ENCODE peak calls at places on chromosomes 5 and 9, in five cellular contexts. One of them, this sample, is unnamed.

GRCh38 chr5:175797521-175798038 is 73.8 kb upstream of the CPLX2 start:
- DNase-seq in GM12878: no peak
- DNase-seq in K562: no peak
- DNase-seq in HCT116: no peak
- DNase-seq in HepG2: peak
- DNase-seq in this sample: no peak

GRCh38 chr9:107274953-107275422 is 8.1 kb upstream of the RAD23B start:
- DNase-seq in HepG2: peak
- DNase-seq in HCT116: peak
- DNase-seq in K562: no peak
- DNase-seq in GM12878: no peak
- DNase-seq in this sample: peak

GRCh38 chr5:9596833-9597232 is 33.3 kb downstream of the TAS2R1 start:
- DNase-seq in K562: no peak
- DNase-seq in HepG2: no peak
- DNase-seq in HCT116: no peak
- DNase-seq in GM12878: no peak
- DNase-seq in this sample: no peak

GRCh38 chr5:175902013-175902412 is 30.6 kb downstream of the CPLX2 start:
- DNase-seq in HCT116: no peak
- DNase-seq in HepG2: no peak
- DNase-seq in K562: no peak
- DNase-seq in GM12878: no peak
- DNase-seq in this sample: no peak

GRCh38 chr5:132451387-132451786 is 39.2 kb downstream of the IRF1 start:
- DNase-seq in K562: no peak
- DNase-seq in HepG2: no peak
- DNase-seq in GM12878: no peak
- DNase-seq in HCT116: no peak
- DNase-seq in this sample: no peak

GRCh38 chr5:73230264-73231244 is 57.6 kb downstream of the TMEM174 start:
- DNase-seq in HepG2: no peak
- DNase-seq in HCT116: no peak
- DNase-seq in GM12878: no peak
- DNase-seq in K562: no peak
- DNase-seq in this sample: no peak

GRCh38 chr9:123073441-123073840 is 40.0 kb downstream of the GPR21 start:
- DNase-seq in K562: no peak
- DNase-seq in HCT116: no peak
- DNase-seq in HepG2: no peak
- DNase-seq in GM12878: no peak
- DNase-seq in this sample: no peak

GRCh38 chr9:106726070-106726815 is 136.7 kb upstream of the ZNF462 start:
- DNase-seq in K562: no peak
- DNase-seq in HepG2: no peak
- DNase-seq in GM12878: no peak
- DNase-seq in HCT116: no peak
- DNase-seq in this sample: no peak

GRCh38 chr9:70950270-70950669 is 171.2 kb downstream of the TRPM3 start:
- DNase-seq in HCT116: no peak
- DNase-seq in HepG2: no peak
- DNase-seq in GM12878: no peak
- DNase-seq in K562: no peak
- DNase-seq in this sample: no peak

GRCh38 chr9:37961346-37961745 is 57.4 kb upstream of the SLC25A51 start:
- DNase-seq in K562: no peak
- DNase-seq in HCT116: no peak
- DNase-seq in GM12878: no peak
- DNase-seq in HepG2: no peak
- DNase-seq in this sample: no peak

GRCh38 chr9:37005517-37006140 is 28.4 kb downstream of the PAX5 start:
- DNase-seq in GM12878: no peak
- DNase-seq in K562: no peak
- DNase-seq in HCT116: no peak
- DNase-seq in HepG2: no peak
- DNase-seq in this sample: no peak

GRCh38 chr5:83172655-83173054 is 95.3 kb downstream of the XRCC4 start:
- DNase-seq in K562: no peak
- DNase-seq in GM12878: no peak
- DNase-seq in HCT116: no peak
- DNase-seq in HepG2: no peak
- DNase-seq in this sample: no peak

GRCh38 chr9:105344283-105344682 is 99.8 kb downstream of the SLC44A1 start:
- DNase-seq in HCT116: no peak
- DNase-seq in GM12878: no peak
- DNase-seq in K562: no peak
- DNase-seq in HepG2: no peak
- DNase-seq in this sample: no peak

GRCh38 chr5:176748073-176748966 is 62.0 kb upstream of the UNC5A start:
- DNase-seq in K562: no peak
- DNase-seq in HCT116: no peak
- DNase-seq in HepG2: no peak
- DNase-seq in GM12878: no peak
- DNase-seq in this sample: no peak

GRCh38 chr5:172685036-172685435 is 44.0 kb downstream of the NEURL1B start:
- DNase-seq in HepG2: no peak
- DNase-seq in HCT116: no peak
- DNase-seq in GM12878: no peak
- DNase-seq in K562: no peak
- DNase-seq in this sample: no peak

GRCh38 chr5:18394154-18394804 is 760.0 kb downstream of the TAF11L14 start:
- DNase-seq in HCT116: no peak
- DNase-seq in GM12878: no peak
- DNase-seq in K562: peak
- DNase-seq in HepG2: peak
- DNase-seq in this sample: peak

GRCh38 chr5:126867237-126867636 is 90.3 kb downstream of the LMNB1 start:
- DNase-seq in K562: no peak
- DNase-seq in HCT116: no peak
- DNase-seq in GM12878: no peak
- DNase-seq in HepG2: no peak
- DNase-seq in this sample: no peak

GRCh38 chr9:73202992-73203391 is 51.3 kb downstream of the ANXA1 start:
- DNase-seq in HCT116: no peak
- DNase-seq in HepG2: no peak
- DNase-seq in K562: no peak
- DNase-seq in GM12878: no peak
- DNase-seq in this sample: no peak

GRCh38 chr9:27204578-27204977 is 92.4 kb downstream of the EQTN start:
- DNase-seq in HepG2: no peak
- DNase-seq in GM12878: no peak
- DNase-seq in HCT116: no peak
- DNase-seq in K562: no peak
- DNase-seq in this sample: no peak

GRCh38 chr5:171299228-171299627 is 9.8 kb upstream of the TLX3 start:
- DNase-seq in K562: no peak
- DNase-seq in HCT116: no peak
- DNase-seq in HepG2: no peak
- DNase-seq in GM12878: no peak
- DNase-seq in this sample: no peak

GRCh38 chr5:175893466-175893865 is 22.1 kb downstream of the CPLX2 start:
- DNase-seq in HepG2: no peak
- DNase-seq in HCT116: no peak
- DNase-seq in GM12878: no peak
- DNase-seq in K562: no peak
- DNase-seq in this sample: no peak

GRCh38 chr5:107808671-107809137 is 138.0 kb upstream of the EFNA5 start:
- DNase-seq in HCT116: no peak
- DNase-seq in GM12878: no peak
- DNase-seq in K562: no peak
- DNase-seq in HepG2: peak
- DNase-seq in this sample: no peak

GRCh38 chr9:36063804-36064447 is 27.2 kb downstream of the RECK start:
- DNase-seq in HepG2: no peak
- DNase-seq in HCT116: no peak
- DNase-seq in K562: no peak
- DNase-seq in GM12878: no peak
- DNase-seq in this sample: no peak

GRCh38 chr9:27293046-27293445 is 3.9 kb downstream of the EQTN start:
- DNase-seq in K562: no peak
- DNase-seq in HCT116: no peak
- DNase-seq in HepG2: no peak
- DNase-seq in GM12878: no peak
- DNase-seq in this sample: no peak

GRCh38 chr5:142446131-142446959 is 121.5 kb upstream of the SPRY4 start:
- DNase-seq in HepG2: peak
- DNase-seq in GM12878: no peak
- DNase-seq in K562: no peak
- DNase-seq in HCT116: peak
- DNase-seq in this sample: peak

GRCh38 chr5:159912033-159912800 is 4.1 kb upstream of the ADRA1B start:
- DNase-seq in HCT116: no peak
- DNase-seq in HepG2: no peak
- DNase-seq in K562: no peak
- DNase-seq in GM12878: no peak
- DNase-seq in this sample: peak

GRCh38 chr9:34929506-34930102 is 28.5 kb upstream of the PHF24 start:
- DNase-seq in HCT116: peak
- DNase-seq in HepG2: peak
- DNase-seq in GM12878: no peak
- DNase-seq in K562: peak
- DNase-seq in this sample: peak

GRCh38 chr5:88727705-88728313 is 155.2 kb downstream of the MEF2C start:
- DNase-seq in HepG2: no peak
- DNase-seq in K562: peak
- DNase-seq in GM12878: no peak
- DNase-seq in HCT116: peak
- DNase-seq in this sample: peak

GRCh38 chr9:94533601-94534000 is 21.3 kb upstream of the PCAT7 start:
- DNase-seq in HCT116: no peak
- DNase-seq in K562: no peak
- DNase-seq in GM12878: no peak
- DNase-seq in HepG2: no peak
- DNase-seq in this sample: no peak

GRCh38 chr5:103340717-103341397 is 82.3 kb downstream of the MACIR start:
- DNase-seq in GM12878: peak
- DNase-seq in K562: no peak
- DNase-seq in HCT116: no peak
- DNase-seq in HepG2: no peak
- DNase-seq in this sample: no peak

GRCh38 chr9:109908459-109909390 is 128.7 kb downstream of the PALM2AKAP2 start:
- DNase-seq in HCT116: no peak
- DNase-seq in HepG2: no peak
- DNase-seq in GM12878: no peak
- DNase-seq in K562: no peak
- DNase-seq in this sample: no peak

DNA sequence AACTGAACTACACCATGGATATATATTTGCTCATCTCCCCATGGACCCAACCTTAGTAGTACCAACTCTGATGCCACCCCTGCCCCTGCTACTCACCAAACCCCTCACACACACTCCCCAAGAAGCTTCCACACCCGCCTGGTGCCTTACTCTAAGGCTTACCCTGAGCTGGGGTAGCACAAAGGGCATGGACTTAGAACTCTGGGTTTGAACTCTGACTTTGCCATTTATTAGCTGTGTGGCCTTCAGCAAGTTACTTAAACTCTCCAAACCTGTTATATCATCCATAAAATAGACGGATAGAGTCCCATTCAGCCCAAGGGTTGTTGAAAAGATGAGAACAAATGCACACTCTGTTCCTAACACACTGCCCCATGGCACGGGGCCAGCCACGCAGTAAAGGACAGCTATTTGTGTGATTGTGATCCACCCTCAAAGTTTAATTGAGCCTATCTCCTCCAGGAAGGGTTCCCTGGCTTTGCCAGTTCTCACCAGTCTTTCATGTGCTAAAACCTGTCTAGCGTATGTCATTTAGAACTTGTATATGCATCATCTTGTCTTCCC is 111.0 kb downstream of the KLHL3 start:
- DNase-seq in GM12878: no peak
- DNase-seq in HepG2: no peak
- DNase-seq in K562: no peak
- DNase-seq in HCT116: no peak
- DNase-seq in this sample: no peak
- TF ChIP-seq REST in GM12878: no peak
- TF ChIP-seq REST in HepG2: no peak
- TF ChIP-seq REST in K562: no peak
- TF ChIP-seq REST in HCT116: no peak
- TF ChIP-seq REST in this sample: no peak

DNA sequence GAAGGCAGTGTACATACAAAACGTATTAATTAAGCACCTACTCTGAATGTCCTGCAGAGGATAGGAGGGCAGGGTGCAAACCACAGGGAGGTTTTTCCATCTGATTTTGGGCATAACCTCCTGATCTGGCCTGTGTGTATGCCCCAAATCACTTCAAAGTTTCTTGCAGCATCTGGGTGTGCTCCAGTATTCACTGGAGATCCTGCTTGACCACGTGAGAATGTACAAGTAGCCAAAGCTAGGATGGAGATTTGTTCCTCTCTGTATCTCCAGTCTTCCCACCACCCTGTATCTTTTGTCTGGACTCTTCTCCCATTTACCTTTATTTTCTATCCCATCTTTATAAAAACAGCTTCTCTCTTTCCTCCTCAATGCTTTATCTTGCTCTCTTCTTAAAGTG is 207.7 kb downstream of the FBXL7 start:
- DNase-seq in GM12878: no peak
- DNase-seq in K562: no peak
- DNase-seq in HepG2: no peak
- DNase-seq in HCT116: no peak
- DNase-seq in this sample: no peak
- TF ChIP-seq CEBPB in GM12878: no peak
- TF ChIP-seq CEBPB in K562: no peak
- TF ChIP-seq CEBPB in HepG2: no peak
- TF ChIP-seq CEBPB in HCT116: no peak
- TF ChIP-seq CEBPB in this sample: no peak

GRCh38 chr5:180804129-180804601 is 1.6 kb upstream of the MGAT1 start:
- DNase-seq in K562: no peak
- DNase-seq in HepG2: no peak
- DNase-seq in HCT116: no peak
- DNase-seq in GM12878: no peak
- DNase-seq in this sample: no peak
- TF ChIP-seq REST in K562: no peak
- TF ChIP-seq REST in HepG2: no peak
- TF ChIP-seq REST in HCT116: no peak
- TF ChIP-seq REST in GM12878: no peak
- TF ChIP-seq REST in this sample: no peak

DNA sequence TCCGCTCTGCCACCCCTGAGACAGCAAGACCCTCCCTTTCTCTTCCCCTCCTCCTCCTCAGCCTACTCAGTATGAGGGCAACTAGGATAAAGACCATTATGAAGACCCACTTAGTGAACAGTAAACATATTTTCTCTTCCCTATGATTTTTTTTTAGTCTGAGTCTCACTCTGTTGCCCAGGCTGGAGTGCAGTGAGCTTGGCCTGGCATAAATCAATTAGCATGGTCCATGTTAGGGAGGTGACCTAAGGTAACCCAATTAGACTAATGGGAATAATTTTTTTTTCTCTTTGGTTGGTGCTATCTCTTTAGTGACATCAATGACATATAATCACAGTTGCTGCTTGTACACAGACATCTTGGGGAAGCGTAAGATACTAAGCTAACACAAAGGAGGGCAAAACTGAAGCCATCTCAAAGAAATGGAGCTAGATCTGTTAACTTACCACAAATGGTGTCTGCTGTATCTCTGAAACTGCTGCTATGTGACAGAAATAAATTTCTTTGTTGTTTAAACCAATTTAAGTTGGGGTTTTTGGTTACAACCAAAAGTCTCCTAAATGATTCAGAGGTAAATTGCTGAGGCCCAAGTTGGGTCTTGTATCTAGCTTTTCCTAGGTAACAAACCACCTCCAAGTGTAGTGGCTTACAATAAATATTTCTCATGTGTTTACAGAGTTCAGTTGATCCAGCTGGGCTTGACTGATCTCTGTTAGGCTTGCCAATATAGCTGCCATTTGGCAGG is 13.3 kb downstream of the PKD2L2 start:
- DNase-seq in K562: no peak
- DNase-seq in GM12878: no peak
- DNase-seq in HCT116: no peak
- DNase-seq in HepG2: no peak
- DNase-seq in this sample: no peak
- TF ChIP-seq CEBPB in K562: no peak
- TF ChIP-seq CEBPB in GM12878: no peak
- TF ChIP-seq CEBPB in HCT116: no peak
- TF ChIP-seq CEBPB in HepG2: no peak
- TF ChIP-seq CEBPB in this sample: no peak